ENCODE peak calls at places on chromosomes 5 and 9, in eight cellular contexts. N, A, C, L, U, B, O and G are unnamed samples.

GRCh38 chr5:107305999-107306398 is 364.7 kb downstream of the EFNA5 start:
- DNase-seq in A (no peak), O (no peak), C (no peak), L (no peak), B (no peak), N (no peak), U (no peak), G (no peak)

GRCh38 chr9:101387871-101388506 is 3.2 kb upstream of the BAAT start:
- DNase-seq in A (no peak), B (no peak), O (no peak), L (no peak), U (peak; percentile 48), N (no peak), C (peak; percentile 27), G (peak; percentile 36)

GRCh38 chr5:152181461-152181860 is 223.6 kb downstream of the NMUR2 start:
- DNase-seq in O (no peak), B (no peak), U (no peak), N (no peak), C (no peak), L (no peak), A (no peak), G (no peak)

GRCh38 chr5:35651002-35651756 is 33.5 kb downstream of the SPEF2 start:
- DNase-seq in L (no peak), N (no peak), O (peak; percentile 41), U (peak; percentile 18), A (peak; percentile 0), C (peak; percentile 37), B (no peak), G (peak; percentile 28)

GRCh38 chr5:132751444-132751843 is 4.2 kb downstream of the CCNI2 start:
- DNase-seq in C (no peak), B (no peak), L (no peak), U (no peak), O (no peak), N (peak; percentile 37), A (no peak), G (no peak)

GRCh38 chr9:135076876-135077430 is 10.5 kb upstream of the OLFM1 start:
- DNase-seq in B (no peak), A (no peak), L (no peak), N (no peak), U (no peak), C (no peak), O (no peak), G (no peak)

GRCh38 chr9:33737811-33738606 is 57.4 kb upstream of the PRSS3 start:
- DNase-seq in O (no peak), L (no peak), U (no peak), N (no peak), C (peak; percentile 67), B (no peak), A (no peak), G (peak; percentile 72)

GRCh38 chr9:85978496-85978895 is 37.5 kb downstream of the NAA35 start:
- DNase-seq in O (no peak), C (no peak), N (no peak), U (peak; percentile 44), A (no peak), B (no peak), L (no peak), G (no peak)